ENCODE peak calls at places on chromosomes 16 and 17, in seven cellular contexts. One of them, this sample, is unnamed.

GRCh38 chr17:74768069-74768762 is 7.9 kb downstream of the NAT9 start:
- DNase-seq in cerebellar nuclear complex: peak
- DNase-seq in stimulated activated CD8-positive, alpha-beta memory T cell treated with anti-CD3 and anti-CD28 coated beads, Interleukin-15, amount 100 ng/mL, for 24 hours: no peak
- DNase-seq in GM04503: peak
- DNase-seq in neural crest cell: no peak
- DNase-seq in stimulated activated CD4-positive, alpha-beta T cell treated with anti-CD3 and anti-CD28 coated beads, Interleukin-2, amount 100 ng/mL, for 24 hours: no peak
- DNase-seq in brain microvascular endothelial cell: no peak
- DNase-seq in this sample: peak

GRCh38 chr16:14286381-14287230 is 215.5 kb downstream of the MRTFB start:
- DNase-seq in brain microvascular endothelial cell: no peak
- DNase-seq in neural crest cell: no peak
- DNase-seq in cerebellar nuclear complex: no peak
- DNase-seq in GM04503: no peak
- DNase-seq in stimulated activated CD8-positive, alpha-beta memory T cell treated with anti-CD3 and anti-CD28 coated beads, Interleukin-15, amount 100 ng/mL, for 24 hours: no peak
- DNase-seq in stimulated activated CD4-positive, alpha-beta T cell treated with anti-CD3 and anti-CD28 coated beads, Interleukin-2, amount 100 ng/mL, for 24 hours: peak
- DNase-seq in this sample: no peak

GRCh38 chr16:81505011-81505660 is 60.5 kb downstream of the CMIP start:
- DNase-seq in GM04503: no peak
- DNase-seq in stimulated activated CD4-positive, alpha-beta T cell treated with anti-CD3 and anti-CD28 coated beads, Interleukin-2, amount 100 ng/mL, for 24 hours: no peak
- DNase-seq in stimulated activated CD8-positive, alpha-beta memory T cell treated with anti-CD3 and anti-CD28 coated beads, Interleukin-15, amount 100 ng/mL, for 24 hours: no peak
- DNase-seq in cerebellar nuclear complex: no peak
- DNase-seq in neural crest cell: no peak
- DNase-seq in brain microvascular endothelial cell: no peak
- DNase-seq in this sample: peak

GRCh38 chr17:82545071-82545462 is 25.5 kb downstream of the FOXK2 start:
- DNase-seq in stimulated activated CD8-positive, alpha-beta memory T cell treated with anti-CD3 and anti-CD28 coated beads, Interleukin-15, amount 100 ng/mL, for 24 hours: no peak
- DNase-seq in brain microvascular endothelial cell: peak
- DNase-seq in stimulated activated CD4-positive, alpha-beta T cell treated with anti-CD3 and anti-CD28 coated beads, Interleukin-2, amount 100 ng/mL, for 24 hours: no peak
- DNase-seq in GM04503: no peak
- DNase-seq in neural crest cell: no peak
- DNase-seq in cerebellar nuclear complex: no peak
- DNase-seq in this sample: no peak

GRCh38 chr17:55267777-55268648 is 3.3 kb downstream of the HLF start:
- DNase-seq in brain microvascular endothelial cell: no peak
- DNase-seq in stimulated activated CD4-positive, alpha-beta T cell treated with anti-CD3 and anti-CD28 coated beads, Interleukin-2, amount 100 ng/mL, for 24 hours: no peak
- DNase-seq in stimulated activated CD8-positive, alpha-beta memory T cell treated with anti-CD3 and anti-CD28 coated beads, Interleukin-15, amount 100 ng/mL, for 24 hours: no peak
- DNase-seq in cerebellar nuclear complex: no peak
- DNase-seq in GM04503: no peak
- DNase-seq in neural crest cell: no peak
- DNase-seq in this sample: no peak

GRCh38 chr16:73058221-73058615 is 10.3 kb upstream of the ZFHX3 start:
- DNase-seq in GM04503: no peak
- DNase-seq in stimulated activated CD4-positive, alpha-beta T cell treated with anti-CD3 and anti-CD28 coated beads, Interleukin-2, amount 100 ng/mL, for 24 hours: peak
- DNase-seq in stimulated activated CD8-positive, alpha-beta memory T cell treated with anti-CD3 and anti-CD28 coated beads, Interleukin-15, amount 100 ng/mL, for 24 hours: no peak
- DNase-seq in neural crest cell: no peak
- DNase-seq in cerebellar nuclear complex: no peak
- DNase-seq in brain microvascular endothelial cell: no peak
- DNase-seq in this sample: peak

GRCh38 chr17:48483004-48483403 is 47.8 kb downstream of the HOXB1 start:
- DNase-seq in neural crest cell: no peak
- DNase-seq in GM04503: no peak
- DNase-seq in stimulated activated CD8-positive, alpha-beta memory T cell treated with anti-CD3 and anti-CD28 coated beads, Interleukin-15, amount 100 ng/mL, for 24 hours: no peak
- DNase-seq in brain microvascular endothelial cell: no peak
- DNase-seq in cerebellar nuclear complex: no peak
- DNase-seq in stimulated activated CD4-positive, alpha-beta T cell treated with anti-CD3 and anti-CD28 coated beads, Interleukin-2, amount 100 ng/mL, for 24 hours: no peak
- DNase-seq in this sample: no peak

GRCh38 chr17:10226930-10227695 is 28.7 kb upstream of the GAS7 start:
- DNase-seq in stimulated activated CD4-positive, alpha-beta T cell treated with anti-CD3 and anti-CD28 coated beads, Interleukin-2, amount 100 ng/mL, for 24 hours: peak
- DNase-seq in GM04503: no peak
- DNase-seq in neural crest cell: peak
- DNase-seq in brain microvascular endothelial cell: no peak
- DNase-seq in cerebellar nuclear complex: no peak
- DNase-seq in stimulated activated CD8-positive, alpha-beta memory T cell treated with anti-CD3 and anti-CD28 coated beads, Interleukin-15, amount 100 ng/mL, for 24 hours: peak
- DNase-seq in this sample: peak

GRCh38 chr16:72122308-72122707 is 28.7 kb downstream of the DHX38 start:
- DNase-seq in cerebellar nuclear complex: no peak
- DNase-seq in stimulated activated CD8-positive, alpha-beta memory T cell treated with anti-CD3 and anti-CD28 coated beads, Interleukin-15, amount 100 ng/mL, for 24 hours: no peak
- DNase-seq in stimulated activated CD4-positive, alpha-beta T cell treated with anti-CD3 and anti-CD28 coated beads, Interleukin-2, amount 100 ng/mL, for 24 hours: no peak
- DNase-seq in brain microvascular endothelial cell: no peak
- DNase-seq in GM04503: no peak
- DNase-seq in neural crest cell: no peak
- DNase-seq in this sample: no peak

GRCh38 chr17:146983-147761 is 9.8 kb downstream of the SCGB1C2 start:
- DNase-seq in neural crest cell: no peak
- DNase-seq in brain microvascular endothelial cell: no peak
- DNase-seq in stimulated activated CD4-positive, alpha-beta T cell treated with anti-CD3 and anti-CD28 coated beads, Interleukin-2, amount 100 ng/mL, for 24 hours: no peak
- DNase-seq in stimulated activated CD8-positive, alpha-beta memory T cell treated with anti-CD3 and anti-CD28 coated beads, Interleukin-15, amount 100 ng/mL, for 24 hours: no peak
- DNase-seq in cerebellar nuclear complex: no peak
- DNase-seq in GM04503: no peak
- DNase-seq in this sample: peak